ENCODE peak calls at places on chromosomes 4 and X, in nine cellular contexts. D is CD14-positive monocyte; F is EH; P is nephron progenitor cell; O is mammary epithelial cell; S is stimulated activated CD4-positive, alpha-beta T cell treated with anti-CD3 and anti-CD28 coated beads, Interleukin-1b, Interleukin-23, amount 100 ng/mL, for 4 hours; C is iPS-NIHi11; Z is endothelial cell; K is transverse colon. R is an unnamed sample.

GRCh38 chrX:143472334-143472938 is 44.8 kb downstream of the SPANXN3 start:
- DNase-seq in Z (no peak), F (no peak), S (no peak), K (no peak), C (no peak), O (no peak), P (no peak), D (no peak), R (no peak)

GRCh38 chrX:73683236-73683859 is 120.4 kb downstream of the CHIC1 start:
- DNase-seq in P (no peak), S (no peak), O (no peak), D (no peak), C (no peak), K (no peak), F (peak), Z (no peak), R (no peak)

GRCh38 chrX:108091878-108092291 is 307 bp downstream of the ATG4A start:
- DNase-seq in Z (no peak), K (no peak), P (no peak), O (no peak), S (peak), C (peak), D (no peak), F (no peak), R (no peak)

GRCh38 chrX:70172964-70173363 is 4.3 kb upstream of the DGAT2L6 start:
- DNase-seq in K (no peak), O (no peak), F (no peak), Z (no peak), S (no peak), P (no peak), D (no peak), C (peak), R (no peak)

GRCh38 chrX:133254666-133255065 is 36.5 kb upstream of the TFDP3 start:
- DNase-seq in O (peak), S (no peak), K (no peak), D (no peak), Z (no peak), P (no peak), F (peak), C (no peak), R (no peak)

GRCh38 chrX:39165773-39166172 is 364.5 kb downstream of the MID1IP1 start:
- DNase-seq in O (no peak), C (no peak), P (no peak), S (no peak), K (no peak), F (no peak), Z (no peak), D (no peak), R (no peak)

GRCh38 chrX:21974011-21974385 is 33.5 kb downstream of the SMS start:
- DNase-seq in C (no peak), P (no peak), D (no peak), S (no peak), Z (no peak), K (no peak), F (no peak), O (peak), R (no peak)

GRCh38 chrX:31609130-31609529 is 537.3 kb upstream of the FTHL17 start:
- DNase-seq in O (peak), K (no peak), S (no peak), F (peak), Z (no peak), D (no peak), P (no peak), C (no peak), R (no peak)

GRCh38 chr4:3413217-3413671 is 28.5 kb upstream of the HGFAC start:
- DNase-seq in D (peak), P (no peak), F (no peak), K (no peak), C (peak), O (no peak), Z (no peak), S (no peak), R (no peak)

GRCh38 chrX:46849933-46850332 is 13.1 kb downstream of the RP2 start:
- DNase-seq in O (peak), F (peak), S (no peak), P (no peak), D (no peak), K (no peak), Z (no peak), C (no peak), R (no peak)

GRCh38 chr4:164383187-164384181 is 370.4 kb upstream of the SMIM31 start:
- DNase-seq in P (peak), D (no peak), K (no peak), F (no peak), S (no peak), C (peak), O (peak), Z (peak), R (peak)

GRCh38 chr4:182107931-182108330 is 135.3 kb upstream of the TENM3 start:
- DNase-seq in C (no peak), K (no peak), O (no peak), F (no peak), D (no peak), S (no peak), P (no peak), Z (no peak), R (no peak)

GRCh38 chr4:48620093-48620492 is 130.0 kb downstream of the ZAR1 start:
- DNase-seq in F (peak), D (no peak), O (no peak), C (no peak), P (no peak), K (no peak), S (no peak), Z (no peak), R (no peak)

GRCh38 chr4:177706916-177707315 is 264.7 kb upstream of the AGA start:
- DNase-seq in C (no peak), S (no peak), Z (no peak), D (no peak), O (peak), P (no peak), K (no peak), F (no peak), R (no peak)

GRCh38 chr4:177023951-177024350 is 231.2 kb upstream of the VEGFC start:
- DNase-seq in K (no peak), S (no peak), F (no peak), P (no peak), D (no peak), Z (no peak), O (peak), C (no peak), R (no peak)

GRCh38 chr4:74682567-74683359 is 111.6 kb downstream of the BTC start:
- DNase-seq in P (no peak), F (peak), O (peak), C (peak), K (no peak), D (no peak), Z (no peak), S (no peak), R (no peak)

GRCh38 chr4:83011779-83012630 is 1.4 kb upstream of the LIN54 start:
- DNase-seq in O (peak), F (peak), D (no peak), Z (peak), K (peak), C (peak), P (peak), S (no peak), R (peak)

GRCh38 chr4:6910340-6910959 is 824 bp downstream of the TBC1D14 start:
- DNase-seq in P (peak), S (no peak), F (no peak), K (peak), Z (no peak), O (no peak), D (no peak), C (no peak), R (no peak)

R was measured in mesothelial cell of epicardium.